ENCODE peak calls at places on chromosomes 3 and 15, in seven cellular contexts. P is SK-N-SH, A is lower lobe of right lung, E is colonic mucosa, I is thyroid gland, L is esophagus squamous epithelium, U is uterus. Q is an unnamed sample.
A peak's percentile ranks its signal among the peaks of the same experiment; 100 is the strongest.

GRCh38 chr15:61841461-61841860 is 218.8 kb downstream of the VPS13C start:
- DNase-seq in P (no peak), A (no peak), E (no peak), I (no peak), L (no peak), U (no peak), Q (no peak)

GRCh38 chr3:192843742-192844350 is 73.8 kb downstream of the MB21D2 start:
- DNase-seq in P (no peak), A (no peak), E (no peak), I (no peak), L (no peak), U (no peak), Q (no peak)

GRCh38 chr3:113103588-113103987 is 107.8 kb upstream of the BOC start:
- DNase-seq in P (no peak), A (no peak), E (no peak), I (no peak), L (no peak), U (no peak), Q (no peak)

GRCh38 chr3:18679226-18679625 is 254.1 kb upstream of the SATB1 start:
- DNase-seq in P (no peak), A (no peak), E (no peak), I (no peak), L (no peak), U (no peak), Q (no peak)

GRCh38 chr15:79283252-79284048 is 928 bp downstream of the ANKRD34C start:
- DNase-seq in P (peak; percentile 69), A (no peak), E (no peak), I (peak; percentile 25), L (no peak), U (no peak), Q (peak; percentile 56)

GRCh38 chr3:126137490-126138130 is 42.8 kb downstream of the ALDH1L1 start:
- DNase-seq in P (no peak), A (peak; percentile 22), E (peak; percentile 8), I (no peak), L (no peak), U (peak; percentile 4), Q (no peak)

GRCh38 chr3:28867836-28868235 is 413.0 kb upstream of the RBMS3 start:
- DNase-seq in P (no peak), A (no peak), E (no peak), I (no peak), L (no peak), U (no peak), Q (no peak)

GRCh38 chr15:94367726-94368535 is 136.6 kb downstream of the MCTP2 start:
- DNase-seq in P (no peak), A (no peak), E (no peak), I (no peak), L (no peak), U (no peak), Q (no peak)

GRCh38 chr3:143217283-143217682 is 97.7 kb downstream of the CHST2 start:
- DNase-seq in P (no peak), A (no peak), E (no peak), I (no peak), L (no peak), U (no peak), Q (no peak)

GRCh38 chr3:132722165-132723023 is at the start of gene NPHP3:
- DNase-seq in P (peak; percentile 98), A (peak; percentile 97), E (peak; percentile 99), I (peak; percentile 97), L (peak; percentile 97), U (peak; percentile 97), Q (peak; percentile 94)

GRCh38 chr3:107425033-107425432 is 47.8 kb downstream of the CCDC54 start:
- DNase-seq in P (no peak), A (no peak), E (no peak), I (no peak), L (no peak), U (no peak), Q (no peak)

GRCh38 chr15:34838282-34838681 is 42.9 kb upstream of the ACTC1 start:
- DNase-seq in P (no peak), A (no peak), E (no peak), I (no peak), L (no peak), U (no peak), Q (no peak)

DNA sequence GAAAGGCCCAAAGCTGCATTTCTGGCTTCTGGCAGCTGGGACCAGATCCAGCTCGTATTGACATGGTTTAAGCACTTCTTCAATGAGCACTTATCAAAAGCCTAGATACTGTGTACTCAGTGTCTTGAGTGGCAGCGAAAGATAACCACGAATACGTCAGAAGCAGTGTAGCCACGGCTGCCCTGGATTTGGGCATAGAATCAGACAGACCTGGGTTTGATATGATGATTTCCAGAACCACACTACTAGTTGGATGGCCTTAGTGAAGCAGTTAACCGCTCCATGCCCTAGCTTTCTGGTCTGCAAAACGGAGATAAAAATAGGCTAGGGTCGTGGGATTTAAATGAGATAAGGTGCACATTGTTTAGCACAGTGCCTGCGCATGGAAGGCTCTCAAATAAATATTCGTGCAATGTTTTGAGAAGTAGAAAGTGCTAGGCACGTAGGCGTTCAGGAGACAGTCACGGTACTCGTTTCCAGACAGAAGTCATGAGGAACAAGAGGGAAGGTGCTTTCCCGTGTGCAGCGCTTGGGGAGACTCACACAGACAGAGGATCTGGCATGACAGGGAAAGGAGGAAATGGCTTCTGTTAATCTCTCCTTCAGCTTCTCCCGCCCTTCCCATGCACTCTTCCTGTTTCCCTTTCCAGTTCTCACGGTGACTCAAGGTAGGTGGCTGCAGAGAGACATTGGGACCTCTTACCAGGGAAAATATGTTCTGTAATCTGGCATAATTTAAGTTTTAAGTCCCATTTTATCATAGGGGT is 70.3 kb downstream of the CCNL1 start:
- DNase-seq in P (no peak), A (peak; percentile 52), E (peak; percentile 78), I (peak; percentile 74), L (no peak), U (peak; percentile 50), Q (no peak)
- H3K4me3 ChIP-seq in P (peak overlapping the region; percentile 71), A (peak overlapping the region; percentile 73), E (peak overlapping the region; percentile 61), I (no peak overlapping the region), L (peak overlapping the region; percentile 83), U (peak overlapping the region; percentile 61), Q (peak overlapping the region; percentile 47)

GRCh38 chr15:41773729-41774061 is 589 bp upstream of the MAPKBP1 start:
- DNase-seq in P (no peak), A (no peak), E (no peak), I (no peak), L (no peak), U (no peak), Q (no peak)

GRCh38 chr15:41773332-41773728 is 954 bp upstream of the MAPKBP1 start:
- DNase-seq in P (no peak), A (no peak), E (no peak), I (no peak), L (no peak), U (no peak), Q (peak; percentile 31)

GRCh38 chr15:41774062-41774872 is at the start of gene MAPKBP1:
- DNase-seq in P (peak; percentile 94), A (peak; percentile 99), E (peak; percentile 99), I (peak; percentile 99), L (peak; percentile 82), U (peak; percentile 98), Q (peak; percentile 99)

GRCh38 chr15:41775651-41776050 is 1.4 kb downstream of the MAPKBP1 start:
- DNase-seq in P (no peak), A (no peak), E (no peak), I (no peak), L (no peak), U (no peak), Q (no peak)

DNA sequence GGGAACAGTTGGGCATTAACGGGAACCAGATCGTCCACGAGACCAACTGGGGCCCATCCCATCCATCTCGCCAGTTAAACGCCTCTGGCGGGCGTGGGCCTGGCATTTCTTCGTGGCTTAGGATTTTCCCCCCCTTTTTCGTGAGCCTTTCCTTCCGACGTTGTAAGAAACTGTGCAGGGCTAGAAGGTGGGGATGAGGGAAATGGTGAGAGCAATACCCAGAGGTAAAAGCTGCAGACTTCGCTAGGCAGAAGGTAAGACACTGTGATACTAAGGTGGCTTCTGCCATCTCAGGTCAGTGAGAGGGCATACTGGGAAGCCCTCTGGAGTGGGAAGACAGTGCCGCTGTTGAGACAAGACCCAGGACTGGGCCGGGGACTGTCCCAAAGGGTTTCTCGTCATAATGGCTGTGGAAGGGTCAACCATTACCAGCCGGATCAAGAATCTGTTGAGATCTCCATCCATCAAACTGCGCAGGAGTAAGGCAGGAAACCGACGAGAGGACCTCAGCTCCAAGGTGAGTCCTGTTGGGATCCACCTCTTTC is 661 bp downstream of the MAPKBP1 start:
- DNase-seq in P (no peak), A (no peak), E (peak; percentile 20), I (no peak), L (no peak), U (no peak), Q (no peak)
- H3K4me1 ChIP-seq in P (peaks cover 23% of the 10 kb centered on the region), A (peaks cover 39% of the 10 kb centered on the region), E (peaks cover 11% of the 10 kb centered on the region), I (peaks cover 40% of the 10 kb centered on the region), L (peaks cover 69% of the 10 kb centered on the region), U (peaks cover 6% of the 10 kb centered on the region), Q (peaks cover 35% of the 10 kb centered on the region)

GRCh38 chr3:56926513-56927282 is 124.9 kb upstream of the ARHGEF3 start:
- DNase-seq in P (peak; percentile 43), A (no peak), E (no peak), I (no peak), L (no peak), U (peak; percentile 31), Q (no peak)
- H3K27ac ChIP-seq in P (no peak overlapping the region), A (peak overlapping the region; percentile 59), E (no peak overlapping the region), I (peak overlapping the region; percentile 23), L (no peak overlapping the region), U (peak overlapping the region; percentile 83), Q (no peak overlapping the region)

GRCh38 chr3:172517859-172518466 is 5.3 kb downstream of the TNFSF10 start:
- DNase-seq in P (no peak), A (no peak), E (no peak), I (no peak), L (no peak), U (no peak), Q (no peak)
- H3K4me3 ChIP-seq in P (no peak overlapping the region), A (peak overlapping the region; percentile 64), E (no peak overlapping the region), I (no peak overlapping the region), L (no peak overlapping the region), U (no peak overlapping the region), Q (no peak overlapping the region)

GRCh38 chr3:58342676-58343075 is 10.0 kb downstream of the PXK start:
- DNase-seq in P (no peak), A (no peak), E (no peak), I (no peak), L (no peak), U (no peak), Q (no peak)
- H3K4me1 ChIP-seq in P (no peaks in the 10 kb centered on the region), A (no peaks in the 10 kb centered on the region), E (no peaks in the 10 kb centered on the region), I (peaks cover 58% of the 10 kb centered on the region), L (peaks cover 10% of the 10 kb centered on the region), U (no peaks in the 10 kb centered on the region), Q (no peaks in the 10 kb centered on the region)